ENCODE peak calls at places on chromosome 1, in eight cellular contexts. G is OCI-LY7; N is Panc1; P is PC-9; A is heart right ventricle; E is mesendoderm; V is esophagus squamous epithelium; S is CD8-positive, alpha-beta T cell. K is an unnamed sample.

GRCh38 chr1:229129306-229130027 is 141.4 kb upstream of the RAB4A start:
- DNase-seq in G (peak; percentile 43), N (no peak), P (no peak), A (no peak), E (peak; percentile 44), V (no peak), S (peak; percentile 72), K (no peak)

GRCh38 chr1:246162560-246162959 is 344.5 kb downstream of the SMYD3 start:
- DNase-seq in G (no peak), N (no peak), P (no peak), A (no peak), E (no peak), V (no peak), S (no peak), K (no peak)

GRCh38 chr1:45925728-45926287 is 122.4 kb downstream of the MAST2 start:
- DNase-seq in G (peak; percentile 69), N (no peak), P (no peak), A (no peak), E (no peak), V (no peak), S (no peak), K (no peak)

GRCh38 chr1:221667504-221667903 is 74.4 kb downstream of the DUSP10 start:
- DNase-seq in G (no peak), N (no peak), P (peak; percentile 82), A (no peak), E (no peak), V (no peak), S (no peak), K (no peak)

GRCh38 chr1:64366821-64367220 is 103.1 kb upstream of the CACHD1 start:
- DNase-seq in G (no peak), N (no peak), P (no peak), A (no peak), E (no peak), V (no peak), S (no peak), K (no peak)

GRCh38 chr1:209626633-209627348 is 25.4 kb downstream of the LAMB3 start:
- DNase-seq in G (no peak), N (no peak), P (no peak), A (no peak), E (no peak), V (no peak), S (no peak), K (no peak)

GRCh38 chr1:201149400-201149799 is 4.9 kb downstream of the TMEM9 start:
- DNase-seq in G (peak; percentile 63), N (no peak), P (peak; percentile 47), A (no peak), E (peak; percentile 67), V (no peak), S (no peak), K (no peak)

GRCh38 chr1:203133969-203134725 is 6.6 kb downstream of the ADORA1 start:
- DNase-seq in G (no peak), N (no peak), P (peak; percentile 75), A (no peak), E (peak; percentile 83), V (no peak), S (no peak), K (no peak)

GRCh38 chr1:38090796-38091195 is 44.2 kb upstream of the POU3F1 start:
- DNase-seq in G (no peak), N (no peak), P (no peak), A (no peak), E (no peak), V (no peak), S (no peak), K (no peak)

GRCh38 chr1:38094711-38095336 is 48.2 kb upstream of the POU3F1 start:
- DNase-seq in G (no peak), N (no peak), P (no peak), A (no peak), E (no peak), V (no peak), S (no peak), K (no peak)

GRCh38 chr1:38089712-38090360 is 43.2 kb upstream of the POU3F1 start:
- DNase-seq in G (no peak), N (no peak), P (no peak), A (no peak), E (no peak), V (no peak), S (no peak), K (no peak)

GRCh38 chr1:38093569-38094520 is 47.3 kb upstream of the POU3F1 start:
- DNase-seq in G (no peak), N (no peak), P (no peak), A (no peak), E (no peak), V (no peak), S (no peak), K (no peak)

GRCh38 chr1:38092256-38092655 is 45.7 kb upstream of the POU3F1 start:
- DNase-seq in G (no peak), N (no peak), P (no peak), A (no peak), E (peak; percentile 75), V (no peak), S (no peak), K (no peak)
- H3K27ac ChIP-seq in G (no peak overlapping the region), N (no peak overlapping the region), P (no peak overlapping the region), A (no peak overlapping the region), E (no peak overlapping the region), V (no peak overlapping the region), S (no peak overlapping the region), K (no peak overlapping the region)

GRCh38 chr1:232662910-232663309 is 33.0 kb upstream of the SIPA1L2 start:
- DNase-seq in G (no peak), N (no peak), P (no peak), A (no peak), E (no peak), V (no peak), S (no peak), K (no peak)
- H3K27ac ChIP-seq in G (no peak overlapping the region), N (no peak overlapping the region), P (no peak overlapping the region), A (no peak overlapping the region), E (no peak overlapping the region), V (no peak overlapping the region), S (no peak overlapping the region), K (no peak overlapping the region)

GRCh38 chr1:115133440-115133839 is 44.1 kb upstream of the TSPAN2 start:
- DNase-seq in G (no peak), N (no peak), P (no peak), A (no peak), E (peak; percentile 60), V (no peak), S (no peak), K (no peak)

GRCh38 chr1:115134231-115134630 is 44.9 kb upstream of the TSPAN2 start:
- DNase-seq in G (no peak), N (no peak), P (no peak), A (no peak), E (no peak), V (no peak), S (no peak), K (no peak)

GRCh38 chr1:115136106-115136505 is 46.8 kb upstream of the TSPAN2 start:
- DNase-seq in G (no peak), N (no peak), P (peak; percentile 82), A (no peak), E (peak; percentile 71), V (no peak), S (no peak), K (no peak)

GRCh38 chr1:115135681-115136080 is 46.4 kb upstream of the TSPAN2 start:
- DNase-seq in G (no peak), N (no peak), P (no peak), A (no peak), E (no peak), V (no peak), S (no peak), K (no peak)

DNA sequence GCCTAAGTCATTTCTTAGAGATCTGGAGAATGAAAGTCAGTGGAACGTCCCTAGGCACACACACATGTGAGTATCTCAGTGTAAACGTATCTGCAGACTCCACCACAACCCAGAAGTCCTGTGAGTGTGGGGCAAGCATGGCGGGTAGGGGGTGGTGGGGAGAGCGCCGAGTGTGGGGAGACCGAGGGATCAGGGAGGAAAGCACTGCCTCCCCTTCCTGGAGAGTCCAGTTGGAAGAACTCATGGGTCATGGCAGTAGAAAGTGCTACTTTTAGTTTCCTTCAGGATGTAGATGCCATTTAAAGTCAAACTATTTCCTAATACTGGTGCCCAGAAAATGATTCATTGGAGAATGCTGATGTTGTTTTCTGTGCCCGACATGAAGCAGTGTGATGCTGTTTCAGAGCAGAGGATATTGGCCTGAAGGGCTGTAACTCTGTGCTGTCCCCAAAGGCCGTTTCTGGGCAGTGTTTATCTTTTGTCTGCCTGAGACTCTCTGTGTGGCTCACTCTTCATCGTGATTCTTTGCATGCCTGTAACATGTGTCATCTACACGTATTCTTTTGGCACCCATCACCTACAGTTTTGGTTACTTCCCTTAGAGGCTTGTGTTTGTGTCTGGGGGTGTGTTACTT is 45.7 kb upstream of the TSPAN2 start:
- DNase-seq in G (no peak), N (no peak), P (peak; percentile 90), A (no peak), E (peak; percentile 62), V (no peak), S (no peak), K (no peak)
- H3K27ac ChIP-seq in G (no peak overlapping the region), N (no peak overlapping the region), P (peak overlapping the region; percentile 52), A (no peak overlapping the region), E (no peak overlapping the region), V (no peak overlapping the region), S (no peak overlapping the region), K (no peak overlapping the region)

GRCh38 chr1:67684526-67685066 is 405 bp upstream of the GADD45A start:
- DNase-seq in G (no peak), N (no peak), P (no peak), A (no peak), E (no peak), V (no peak), S (no peak), K (no peak)

GRCh38 chr1:67683306-67683705 is 1.7 kb upstream of the GADD45A start:
- DNase-seq in G (no peak), N (no peak), P (peak; percentile 77), A (no peak), E (no peak), V (no peak), S (no peak), K (no peak)

GRCh38 chr1:67682659-67683197 is 2.3 kb upstream of the GADD45A start:
- DNase-seq in G (no peak), N (peak; percentile 93), P (peak; percentile 96), A (no peak), E (no peak), V (no peak), S (no peak), K (no peak)

GRCh38 chr1:67685067-67685557 is at the start of gene GADD45A:
- DNase-seq in G (peak; percentile 99), N (peak; percentile 98), P (peak; percentile 99), A (peak; percentile 98), E (peak; percentile 100), V (peak; percentile 97), S (peak; percentile 93), K (peak; percentile 96)

DNA sequence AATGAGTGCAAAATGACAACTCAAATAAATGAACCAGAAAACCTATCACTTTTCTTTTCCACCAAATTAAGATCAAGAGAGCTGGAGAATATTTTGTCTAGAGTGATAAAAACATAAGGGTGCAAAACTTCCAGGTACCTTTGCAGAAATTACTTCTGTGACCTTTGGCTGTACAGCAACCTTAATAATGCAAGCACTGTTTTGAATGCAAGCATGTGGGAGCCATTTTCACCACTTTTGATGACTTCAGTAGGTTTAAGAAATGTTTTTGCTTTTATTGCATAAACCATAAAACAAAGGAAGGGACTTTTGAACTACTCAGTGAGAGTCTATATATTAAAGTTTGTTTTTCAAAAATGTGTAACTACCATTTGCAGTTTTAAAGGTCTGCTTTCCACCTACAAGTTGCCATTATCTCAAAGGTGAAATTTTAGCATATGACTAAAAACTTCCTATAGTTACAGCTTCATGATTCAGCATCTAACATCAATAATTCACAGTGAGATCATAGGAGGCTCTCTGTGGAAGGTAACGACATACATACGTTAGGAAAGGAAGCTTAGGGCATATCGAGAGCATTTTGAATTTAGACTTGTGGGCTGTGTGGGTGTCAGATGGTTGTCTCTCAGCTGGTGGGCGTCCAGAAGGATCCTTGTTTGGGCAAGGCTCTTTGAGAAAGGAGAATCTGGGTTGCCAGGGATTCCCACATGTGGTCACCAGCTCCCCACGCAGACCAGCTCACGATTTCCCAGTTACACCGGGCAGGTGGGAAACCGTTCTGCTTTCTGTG is 1.1 kb upstream of the GADD45A start:
- DNase-seq in G (no peak), N (no peak), P (peak; percentile 61), A (no peak), E (no peak), V (no peak), S (no peak), K (no peak)
- H3K27ac ChIP-seq in G (peak overlapping the region; percentile 10), N (peak overlapping the region; percentile 98), P (peak overlapping the region; percentile 99), A (peak overlapping the region; percentile 6), E (no peak overlapping the region), V (peak overlapping the region; percentile 81), S (no peak overlapping the region), K (no peak overlapping the region)

K was measured in effector memory CD4-positive, alpha-beta T cell.